ENCODE peak calls at places on chromosomes 1 and 21, in four cellular contexts. One of them, this sample, is unnamed.
A peak's percentile ranks its signal among the peaks of the same experiment; 100 is the strongest.

GRCh38 chr1:9413877-9414213 is 121.2 kb downstream of the SPSB1 start:
- DNase-seq in activated naive CD8-positive, alpha-beta T cell treated with anti-CD3 and anti-CD28 coated beads, Interleukin-2, amount 50 U/mL, for 24 hours: no peak
- DNase-seq in A549: no peak
- DNase-seq in BE2C: no peak
- DNase-seq in this sample: no peak

GRCh38 chr1:174159253-174160108 is at the start of gene RABGAP1L:
- DNase-seq in activated naive CD8-positive, alpha-beta T cell treated with anti-CD3 and anti-CD28 coated beads, Interleukin-2, amount 50 U/mL, for 24 hours: peak; percentile 92
- DNase-seq in A549: peak; percentile 94
- DNase-seq in BE2C: peak; percentile 96
- DNase-seq in this sample: peak; percentile 92

GRCh38 chr1:211910917-211911485 is 80.4 kb upstream of the LPGAT1 start:
- DNase-seq in activated naive CD8-positive, alpha-beta T cell treated with anti-CD3 and anti-CD28 coated beads, Interleukin-2, amount 50 U/mL, for 24 hours: no peak
- DNase-seq in A549: no peak
- DNase-seq in BE2C: no peak
- DNase-seq in this sample: no peak

GRCh38 chr1:33390550-33390949 is 40.3 kb downstream of the PHC2 start:
- DNase-seq in activated naive CD8-positive, alpha-beta T cell treated with anti-CD3 and anti-CD28 coated beads, Interleukin-2, amount 50 U/mL, for 24 hours: no peak
- DNase-seq in A549: no peak
- DNase-seq in BE2C: no peak
- DNase-seq in this sample: no peak

GRCh38 chr1:223873044-223873443 is 27.3 kb upstream of the TP53BP2 start:
- DNase-seq in activated naive CD8-positive, alpha-beta T cell treated with anti-CD3 and anti-CD28 coated beads, Interleukin-2, amount 50 U/mL, for 24 hours: no peak
- DNase-seq in A549: no peak
- DNase-seq in BE2C: no peak
- DNase-seq in this sample: no peak

GRCh38 chr1:36803870-36804560 is 230.3 kb downstream of the GRIK3 start:
- DNase-seq in activated naive CD8-positive, alpha-beta T cell treated with anti-CD3 and anti-CD28 coated beads, Interleukin-2, amount 50 U/mL, for 24 hours: no peak
- DNase-seq in A549: no peak
- DNase-seq in BE2C: no peak
- DNase-seq in this sample: no peak

GRCh38 chr1:222711319-222712252 is 705 bp downstream of the AIDA start:
- DNase-seq in activated naive CD8-positive, alpha-beta T cell treated with anti-CD3 and anti-CD28 coated beads, Interleukin-2, amount 50 U/mL, for 24 hours: peak; percentile 55
- DNase-seq in A549: peak; percentile 58
- DNase-seq in BE2C: peak; percentile 60
- DNase-seq in this sample: peak; percentile 47

GRCh38 chr1:27147842-27148518 is 6.9 kb downstream of the SLC9A1 start:
- DNase-seq in activated naive CD8-positive, alpha-beta T cell treated with anti-CD3 and anti-CD28 coated beads, Interleukin-2, amount 50 U/mL, for 24 hours: no peak
- DNase-seq in A549: no peak
- DNase-seq in BE2C: no peak
- DNase-seq in this sample: no peak

GRCh38 chr1:36876990-36877389 is 157.3 kb downstream of the GRIK3 start:
- DNase-seq in activated naive CD8-positive, alpha-beta T cell treated with anti-CD3 and anti-CD28 coated beads, Interleukin-2, amount 50 U/mL, for 24 hours: no peak
- DNase-seq in A549: no peak
- DNase-seq in BE2C: no peak
- DNase-seq in this sample: no peak

GRCh38 chr1:73162576-73162975 is 880.2 kb upstream of the NEGR1 start:
- DNase-seq in activated naive CD8-positive, alpha-beta T cell treated with anti-CD3 and anti-CD28 coated beads, Interleukin-2, amount 50 U/mL, for 24 hours: no peak
- DNase-seq in A549: no peak
- DNase-seq in BE2C: no peak
- DNase-seq in this sample: no peak

GRCh38 chr1:85125891-85126290 is 74.9 kb downstream of the SYDE2 start:
- DNase-seq in activated naive CD8-positive, alpha-beta T cell treated with anti-CD3 and anti-CD28 coated beads, Interleukin-2, amount 50 U/mL, for 24 hours: no peak
- DNase-seq in A549: no peak
- DNase-seq in BE2C: no peak
- DNase-seq in this sample: no peak

GRCh38 chr1:157193702-157194391 is 55.7 kb upstream of the ETV3 start:
- DNase-seq in activated naive CD8-positive, alpha-beta T cell treated with anti-CD3 and anti-CD28 coated beads, Interleukin-2, amount 50 U/mL, for 24 hours: peak; percentile 77
- DNase-seq in A549: peak; percentile 67
- DNase-seq in BE2C: peak; percentile 79
- DNase-seq in this sample: peak; percentile 69

GRCh38 chr1:212607206-212607923 is 1.2 kb upstream of the ATF3 start:
- DNase-seq in activated naive CD8-positive, alpha-beta T cell treated with anti-CD3 and anti-CD28 coated beads, Interleukin-2, amount 50 U/mL, for 24 hours: peak; percentile 42
- DNase-seq in A549: no peak
- DNase-seq in BE2C: no peak
- DNase-seq in this sample: no peak

GRCh38 chr1:151680391-151680790 is 36.2 kb downstream of the CELF3 start:
- DNase-seq in activated naive CD8-positive, alpha-beta T cell treated with anti-CD3 and anti-CD28 coated beads, Interleukin-2, amount 50 U/mL, for 24 hours: no peak
- DNase-seq in A549: peak; percentile 33
- DNase-seq in BE2C: no peak
- DNase-seq in this sample: no peak

GRCh38 chr1:85330206-85330605 is 53.8 kb upstream of the BCL10 start:
- DNase-seq in activated naive CD8-positive, alpha-beta T cell treated with anti-CD3 and anti-CD28 coated beads, Interleukin-2, amount 50 U/mL, for 24 hours: no peak
- DNase-seq in A549: peak; percentile 79
- DNase-seq in BE2C: no peak
- DNase-seq in this sample: no peak

GRCh38 chr1:110927484-110928075 is 36.1 kb downstream of the LRIF1 start:
- DNase-seq in activated naive CD8-positive, alpha-beta T cell treated with anti-CD3 and anti-CD28 coated beads, Interleukin-2, amount 50 U/mL, for 24 hours: no peak
- DNase-seq in A549: peak; percentile 9
- DNase-seq in BE2C: no peak
- DNase-seq in this sample: no peak

GRCh38 chr1:176682830-176683229 is 219.9 kb downstream of the PAPPA2 start:
- DNase-seq in activated naive CD8-positive, alpha-beta T cell treated with anti-CD3 and anti-CD28 coated beads, Interleukin-2, amount 50 U/mL, for 24 hours: no peak
- DNase-seq in A549: no peak
- DNase-seq in BE2C: no peak
- DNase-seq in this sample: no peak

GRCh38 chr1:169918927-169919326 is 25.2 kb upstream of the SCYL3 start:
- DNase-seq in activated naive CD8-positive, alpha-beta T cell treated with anti-CD3 and anti-CD28 coated beads, Interleukin-2, amount 50 U/mL, for 24 hours: no peak
- DNase-seq in A549: no peak
- DNase-seq in BE2C: no peak
- DNase-seq in this sample: no peak

GRCh38 chr1:78649628-78650027 is at the start of gene IFI44:
- DNase-seq in activated naive CD8-positive, alpha-beta T cell treated with anti-CD3 and anti-CD28 coated beads, Interleukin-2, amount 50 U/mL, for 24 hours: peak; percentile 70
- DNase-seq in A549: no peak
- DNase-seq in BE2C: no peak
- DNase-seq in this sample: no peak

GRCh38 chr1:84750110-84750509 is 59.8 kb upstream of the SSX2IP start:
- DNase-seq in activated naive CD8-positive, alpha-beta T cell treated with anti-CD3 and anti-CD28 coated beads, Interleukin-2, amount 50 U/mL, for 24 hours: no peak
- DNase-seq in A549: no peak
- DNase-seq in BE2C: no peak
- DNase-seq in this sample: no peak

GRCh38 chr1:41003640-41004220 is 17.8 kb downstream of the SLFNL1 start:
- DNase-seq in activated naive CD8-positive, alpha-beta T cell treated with anti-CD3 and anti-CD28 coated beads, Interleukin-2, amount 50 U/mL, for 24 hours: peak; percentile 84
- DNase-seq in A549: peak; percentile 90
- DNase-seq in BE2C: peak; percentile 88
- DNase-seq in this sample: no peak

GRCh38 chr1:144101397-144102050 is 129.7 kb upstream of the FAM72C start:
- DNase-seq in activated naive CD8-positive, alpha-beta T cell treated with anti-CD3 and anti-CD28 coated beads, Interleukin-2, amount 50 U/mL, for 24 hours: no peak
- DNase-seq in A549: peak; percentile 3
- DNase-seq in BE2C: peak; percentile 30
- DNase-seq in this sample: peak; percentile 1

GRCh38 chr1:76867342-76868130 is at the start of gene ST6GALNAC5:
- DNase-seq in activated naive CD8-positive, alpha-beta T cell treated with anti-CD3 and anti-CD28 coated beads, Interleukin-2, amount 50 U/mL, for 24 hours: peak; percentile 2
- DNase-seq in A549: peak; percentile 5
- DNase-seq in BE2C: peak; percentile 53
- DNase-seq in this sample: peak; percentile 81

GRCh38 chr1:235023197-235024044 is 105.2 kb downstream of the TOMM20 start:
- DNase-seq in activated naive CD8-positive, alpha-beta T cell treated with anti-CD3 and anti-CD28 coated beads, Interleukin-2, amount 50 U/mL, for 24 hours: no peak
- DNase-seq in A549: no peak
- DNase-seq in BE2C: no peak
- DNase-seq in this sample: no peak

GRCh38 chr1:157831968-157832626 is 9.5 kb downstream of the CD5L start:
- DNase-seq in activated naive CD8-positive, alpha-beta T cell treated with anti-CD3 and anti-CD28 coated beads, Interleukin-2, amount 50 U/mL, for 24 hours: no peak
- DNase-seq in A549: no peak
- DNase-seq in BE2C: no peak
- DNase-seq in this sample: no peak

GRCh38 chr1:23444104-23444533 is 19.6 kb upstream of the TCEA3 start:
- DNase-seq in activated naive CD8-positive, alpha-beta T cell treated with anti-CD3 and anti-CD28 coated beads, Interleukin-2, amount 50 U/mL, for 24 hours: no peak
- DNase-seq in A549: no peak
- DNase-seq in BE2C: no peak
- DNase-seq in this sample: no peak

GRCh38 chr1:45499415-45499769 is 481 bp downstream of the CCDC163 start:
- DNase-seq in activated naive CD8-positive, alpha-beta T cell treated with anti-CD3 and anti-CD28 coated beads, Interleukin-2, amount 50 U/mL, for 24 hours: no peak
- DNase-seq in A549: no peak
- DNase-seq in BE2C: no peak
- DNase-seq in this sample: peak; percentile 37

GRCh38 chr1:145886390-145886789 is 724 bp upstream of the ANKRD35 start:
- DNase-seq in activated naive CD8-positive, alpha-beta T cell treated with anti-CD3 and anti-CD28 coated beads, Interleukin-2, amount 50 U/mL, for 24 hours: no peak
- DNase-seq in A549: no peak
- DNase-seq in BE2C: no peak
- DNase-seq in this sample: no peak

GRCh38 chr1:25810341-25811299 is 9.1 kb upstream of the MTFR1L start:
- DNase-seq in activated naive CD8-positive, alpha-beta T cell treated with anti-CD3 and anti-CD28 coated beads, Interleukin-2, amount 50 U/mL, for 24 hours: peak; percentile 87
- DNase-seq in A549: peak; percentile 44
- DNase-seq in BE2C: peak; percentile 66
- DNase-seq in this sample: no peak

GRCh38 chr1:206663832-206664652 is 20.7 kb upstream of the MAPKAPK2 start:
- DNase-seq in activated naive CD8-positive, alpha-beta T cell treated with anti-CD3 and anti-CD28 coated beads, Interleukin-2, amount 50 U/mL, for 24 hours: peak; percentile 79
- DNase-seq in A549: peak; percentile 64
- DNase-seq in BE2C: peak; percentile 80
- DNase-seq in this sample: peak; percentile 76

GRCh38 chr21:39079617-39080016 is 103.6 kb downstream of the PSMG1 start:
- DNase-seq in activated naive CD8-positive, alpha-beta T cell treated with anti-CD3 and anti-CD28 coated beads, Interleukin-2, amount 50 U/mL, for 24 hours: no peak
- DNase-seq in A549: no peak
- DNase-seq in BE2C: no peak
- DNase-seq in this sample: no peak

GRCh38 chr1:179234863-179235262 is 5.4 kb upstream of the ABL2 start:
- DNase-seq in activated naive CD8-positive, alpha-beta T cell treated with anti-CD3 and anti-CD28 coated beads, Interleukin-2, amount 50 U/mL, for 24 hours: no peak
- DNase-seq in A549: no peak
- DNase-seq in BE2C: no peak
- DNase-seq in this sample: no peak

This sample was measured in SK-N-DZ.